ENCODE peak calls at places on chromosomes 12 and 14, in seven cellular contexts. R is activated T-cell treated with anti-CD3 and anti-CD28 coated beads, Interleukin-2, amount 50 U/mL, for 72 hours; U is A673; X is stimulated activated CD8-positive, alpha-beta memory T cell treated with anti-CD3 and anti-CD28 coated beads, Interleukin-2, amount 100 ng/mL, for 1 hour; M is amniotic stem cell; J is left cardiac atrium; B is stimulated activated CD4-positive, alpha-beta T cell treated with anti-CD3 and anti-CD28 coated beads, Interleukin-12 subunit alpha, Interleukin-12 subunit beta, amount 100 ng/mL, for 4 hours. T is an unnamed sample.

GRCh38 chr12:125696044-125696443 is 630.8 kb downstream of the AACS start:
- DNase-seq in J (no peak), B (no peak), M (no peak), U (no peak), R (no peak), X (no peak), T (no peak)

GRCh38 chr12:90233168-90234100 is 524.8 kb upstream of the ATP2B1 start:
- DNase-seq in U (no peak), X (no peak), M (no peak), B (no peak), R (no peak), J (no peak), T (no peak)

GRCh38 chr12:58916153-58916709 is 4.1 kb downstream of the LRIG3 start:
- DNase-seq in M (no peak), R (no peak), J (no peak), U (no peak), X (no peak), B (no peak), T (no peak)

GRCh38 chr14:64220466-64220865 is 73.7 kb downstream of the ESR2 start:
- DNase-seq in J (peak; percentile 73), M (no peak), X (no peak), B (no peak), R (no peak), U (no peak), T (no peak)

GRCh38 chr12:16119618-16120017 is 157.9 kb downstream of the SLC15A5 start:
- DNase-seq in R (no peak), J (no peak), M (no peak), U (no peak), B (no peak), X (no peak), T (no peak)

GRCh38 chr14:64723691-64724577 is 19.7 kb downstream of the PLEKHG3 start:
- DNase-seq in J (no peak), X (no peak), M (no peak), U (no peak), B (no peak), R (peak; percentile 39), T (no peak)

GRCh38 chr12:95820096-95820703 is 29.6 kb upstream of the NTN4 start:
- DNase-seq in X (no peak), U (peak; percentile 80), J (no peak), B (no peak), M (no peak), R (no peak), T (no peak)

GRCh38 chr12:47835017-47835830 is 15.5 kb upstream of the HDAC7 start:
- DNase-seq in J (no peak), B (no peak), M (no peak), U (no peak), X (no peak), R (no peak), T (no peak)

GRCh38 chr14:99579903-99580570 is 24.0 kb downstream of the CCDC85C start:
- DNase-seq in J (no peak), U (no peak), M (peak; percentile 9), R (no peak), X (no peak), B (no peak), T (no peak)

GRCh38 chr12:45049912-45050318 is 984 bp downstream of the DBX2 start:
- DNase-seq in R (no peak), X (no peak), B (no peak), M (no peak), J (peak; percentile 18), U (peak; percentile 6), T (no peak)

GRCh38 chr12:48601013-48601756 is 31.3 kb upstream of the LALBA start:
- DNase-seq in X (no peak), U (peak; percentile 21), J (no peak), M (no peak), R (no peak), B (no peak), T (no peak)

GRCh38 chr14:50984061-50984710 is 39.9 kb upstream of the PYGL start:
- DNase-seq in J (no peak), B (no peak), X (no peak), R (no peak), U (no peak), M (no peak), T (no peak)

GRCh38 chr14:100084591-100084990 is 19.4 kb downstream of the EVL start:
- DNase-seq in B (no peak), U (no peak), R (no peak), J (no peak), X (no peak), M (no peak), T (no peak)

GRCh38 chr12:30988887-30989286 is 62.3 kb downstream of the TSPAN11 start:
- DNase-seq in U (no peak), B (no peak), M (no peak), J (no peak), R (no peak), X (no peak), T (no peak)

GRCh38 chr12:92796650-92797049 is 93.9 kb downstream of the PLEKHG7 start:
- DNase-seq in J (no peak), U (no peak), X (no peak), B (no peak), R (no peak), M (no peak), T (no peak)

GRCh38 chr12:125373375-125373774 is 308.1 kb downstream of the AACS start:
- DNase-seq in M (no peak), X (no peak), U (no peak), J (no peak), B (no peak), R (no peak), T (no peak)

GRCh38 chr14:21090194-21090939 is 8.1 kb downstream of the ZNF219 start:
- DNase-seq in X (no peak), J (no peak), U (peak; percentile 70), M (no peak), R (peak; percentile 53), B (no peak), T (no peak)

GRCh38 chr14:90624228-90624627 is 192.0 kb downstream of the TTC7B start:
- DNase-seq in U (no peak), J (peak; percentile 68), X (no peak), R (no peak), M (no peak), B (no peak), T (no peak)

GRCh38 chr12:3203713-3204112 is 126.5 kb downstream of the TSPAN9 start:
- DNase-seq in X (no peak), J (no peak), U (no peak), R (no peak), B (no peak), M (no peak), T (no peak)

GRCh38 chr12:105106621-105107020 is 910 bp upstream of the WASHC4 start:
- DNase-seq in M (no peak), J (no peak), B (no peak), U (no peak), X (no peak), R (no peak), T (no peak)

GRCh38 chr12:31906581-31907286 is 52.5 kb upstream of the RESF1 start:
- DNase-seq in J (no peak), B (no peak), R (no peak), X (no peak), U (no peak), M (no peak), T (no peak)

GRCh38 chr12:2179953-2180736 is 127.4 kb downstream of the CACNA1C start:
- DNase-seq in M (peak; percentile 85), U (peak; percentile 52), B (no peak), J (peak; percentile 86), X (no peak), R (no peak), T (no peak)